ENCODE peak calls at places on chromosomes 16 and 17, in eight cellular contexts. C, I, V, K, S, U, W and A are unnamed samples.

GRCh38 chr16:30185141-30185682 is 1.8 kb downstream of the CORO1A start:
- DNase-seq in V (no peak), S (no peak), C (no peak), U (no peak), W (peak), I (no peak), K (no peak), A (peak)

GRCh38 chr16:67539691-67540635 is 11.3 kb downstream of the RIPOR1 start:
- DNase-seq in S (no peak), I (no peak), C (no peak), V (no peak), U (no peak), W (no peak), K (no peak), A (no peak)

GRCh38 chr17:41666336-41666680 is 22.4 kb upstream of the EIF1 start:
- DNase-seq in K (peak), C (no peak), S (peak), U (no peak), V (peak), W (peak), I (no peak), A (peak)

GRCh38 chr16:15038689-15039088 is 17.2 kb downstream of the NTAN1 start:
- DNase-seq in V (no peak), I (no peak), U (no peak), K (no peak), C (no peak), W (no peak), S (no peak), A (no peak)

GRCh38 chr17:42566215-42566872 is 556 bp upstream of the MLX start:
- DNase-seq in C (no peak), I (no peak), W (no peak), V (no peak), K (no peak), S (no peak), U (no peak), A (no peak)

GRCh38 chr17:76935331-76935730 is 67.1 kb downstream of the MGAT5B start:
- DNase-seq in I (no peak), V (peak), K (peak), W (no peak), U (no peak), C (no peak), S (peak), A (no peak)

GRCh38 chr17:5837055-5837491 is 233.1 kb upstream of the WSCD1 start:
- DNase-seq in K (peak), U (peak), V (no peak), W (no peak), I (no peak), S (peak), C (peak), A (no peak)

GRCh38 chr16:4420703-4421102 is 4.3 kb upstream of the CORO7 start:
- DNase-seq in W (no peak), V (no peak), C (no peak), K (no peak), U (no peak), I (no peak), S (no peak), A (no peak)

GRCh38 chr16:17561056-17561455 is 90.3 kb upstream of the XYLT1 start:
- DNase-seq in U (no peak), V (no peak), C (no peak), W (no peak), S (no peak), K (no peak), I (no peak), A (no peak)

GRCh38 chr16:24309222-24309905 is 53.2 kb downstream of the CACNG3 start:
- DNase-seq in V (peak), K (no peak), I (no peak), S (peak), C (peak), W (no peak), U (peak), A (no peak)

GRCh38 chr16:53071748-53072301 is 17.0 kb downstream of the CHD9 start:
- DNase-seq in K (peak), U (no peak), I (no peak), V (peak), C (no peak), S (no peak), W (no peak), A (no peak)

GRCh38 chr17:57639381-57639780 is 105.7 kb downstream of the CCDC182 start:
- DNase-seq in K (no peak), S (no peak), I (no peak), W (no peak), V (no peak), C (no peak), U (no peak), A (no peak)

GRCh38 chr16:85650864-85651811 is 37.6 kb downstream of the GINS2 start:
- DNase-seq in C (no peak), I (no peak), W (no peak), S (no peak), U (no peak), K (no peak), V (no peak), A (no peak)

GRCh38 chr16:52470601-52471000 is 76.3 kb downstream of the TOX3 start:
- DNase-seq in V (no peak), S (no peak), I (no peak), K (no peak), C (no peak), U (no peak), W (no peak), A (no peak)

GRCh38 chr16:64627781-64628180 is 494.1 kb downstream of the CDH11 start:
- DNase-seq in I (no peak), K (no peak), S (no peak), W (no peak), V (no peak), C (no peak), U (no peak), A (no peak)

GRCh38 chr16:1150511-1150982 is 2.4 kb upstream of the CACNA1H start:
- DNase-seq in U (no peak), V (no peak), S (peak), I (peak), K (peak), C (no peak), W (no peak), A (no peak)

GRCh38 chr17:19539040-19539399 is 5.4 kb downstream of the SLC47A1 start:
- DNase-seq in K (no peak), U (no peak), I (no peak), S (no peak), W (no peak), C (no peak), V (no peak), A (no peak)

GRCh38 chr16:58458634-58459343 is 41.2 kb upstream of the NDRG4 start:
- DNase-seq in S (no peak), W (no peak), I (no peak), K (no peak), V (no peak), U (no peak), C (no peak), A (no peak)

GRCh38 chr17:82884923-82885322 is 45.1 kb upstream of the ZNF750 start:
- DNase-seq in W (no peak), K (no peak), C (no peak), U (no peak), I (no peak), V (no peak), S (no peak), A (no peak)

GRCh38 chr17:2784864-2785263 is 11.4 kb upstream of the RAP1GAP2 start:
- DNase-seq in I (no peak), C (no peak), W (no peak), K (no peak), U (no peak), V (no peak), S (no peak), A (no peak)

GRCh38 chr16:8712589-8713361 is 38.4 kb downstream of the ABAT start:
- DNase-seq in S (no peak), U (no peak), I (no peak), W (no peak), V (no peak), K (no peak), C (no peak), A (no peak)

GRCh38 chr17:71970312-71970711 is 150.5 kb upstream of the SOX9 start:
- DNase-seq in V (no peak), I (no peak), S (peak), C (no peak), K (no peak), W (no peak), U (peak), A (no peak)

GRCh38 chr16:49684731-49685130 is 171.2 kb downstream of the ZNF423 start:
- DNase-seq in V (no peak), I (no peak), U (no peak), K (no peak), W (no peak), C (no peak), S (no peak), A (no peak)

GRCh38 chr16:74605332-74605731 is 1.6 kb downstream of the GLG1 start:
- DNase-seq in I (no peak), K (peak), V (no peak), W (no peak), U (no peak), S (no peak), C (no peak), A (no peak)

GRCh38 chr17:72950236-72950931 is 142.1 kb downstream of the SLC39A11 start:
- DNase-seq in C (no peak), U (no peak), I (no peak), W (no peak), S (no peak), K (no peak), V (no peak), A (no peak)

GRCh38 chr17:62180772-62181171 is 115.7 kb upstream of the MED13 start:
- DNase-seq in K (no peak), V (no peak), S (no peak), U (no peak), W (no peak), I (no peak), C (no peak), A (no peak)

GRCh38 chr16:30092373-30093010 is 768 bp upstream of the TBX6 start:
- DNase-seq in W (no peak), V (peak), S (peak), I (peak), U (no peak), C (peak), K (peak), A (peak)

GRCh38 chr17:56540791-56541190 is 52.7 kb upstream of the NOG start:
- DNase-seq in U (no peak), C (no peak), W (no peak), I (no peak), V (no peak), S (peak), K (no peak), A (no peak)

GRCh38 chr16:1154291-1154886 is 1.5 kb downstream of the CACNA1H start:
- DNase-seq in I (no peak), S (no peak), K (no peak), W (no peak), V (no peak), C (no peak), U (no peak), A (no peak)

GRCh38 chr17:64214950-64215349 is 48.1 kb downstream of the TEX2 start:
- DNase-seq in K (peak), C (no peak), S (no peak), I (no peak), U (no peak), V (no peak), W (no peak), A (no peak)

GRCh38 chr17:42526031-42526444 is 10.0 kb upstream of the NAGLU start:
- DNase-seq in W (no peak), C (no peak), U (no peak), V (peak), K (peak), S (peak), I (no peak), A (no peak)